ENCODE peak calls at places on chromosome 15, in four cellular contexts. K, Q, E and T are unnamed samples.

GRCh38 chr15:87735536-87735935 is 521.0 kb downstream of the NTRK3 start:
- DNase-seq in K (no peak), Q (no peak), E (no peak), T (no peak)

GRCh38 chr15:100877551-100877950 is 2.1 kb upstream of the ALDH1A3 start:
- DNase-seq in K (no peak), Q (no peak), E (no peak), T (no peak)

GRCh38 chr15:60399931-60400330 is 2.1 kb upstream of the ANXA2 start:
- DNase-seq in K (no peak), Q (no peak), E (peak), T (no peak)

GRCh38 chr15:86797135-86797534 is 717.5 kb downstream of the AGBL1 start:
- DNase-seq in K (no peak), Q (no peak), E (no peak), T (no peak)

GRCh38 chr15:22811640-22812039 is 25.2 kb downstream of the NIPA1 start:
- DNase-seq in K (peak), Q (no peak), E (peak), T (no peak)

GRCh38 chr15:57500256-57500655 is 91.4 kb upstream of the MYZAP start:
- DNase-seq in K (no peak), Q (no peak), E (no peak), T (no peak)

GRCh38 chr15:40100947-40101905 is 7.5 kb downstream of the BMF start:
- DNase-seq in K (no peak), Q (no peak), E (no peak), T (no peak)

GRCh38 chr15:70379134-70379533 is 281.4 kb upstream of the TLE3 start:
- DNase-seq in K (no peak), Q (no peak), E (no peak), T (no peak)

GRCh38 chr15:99122831-99123705 is 18.2 kb downstream of the SYNM start:
- DNase-seq in K (no peak), Q (no peak), E (no peak), T (no peak)

GRCh38 chr15:101482526-101483371 is 6.8 kb downstream of the PCSK6 start:
- DNase-seq in K (peak), Q (no peak), E (no peak), T (no peak)

GRCh38 chr15:63371297-63371918 is 10.2 kb downstream of the CA12 start:
- DNase-seq in K (no peak), Q (no peak), E (peak), T (no peak)

GRCh38 chr15:57528940-57529565 is 62.7 kb upstream of the MYZAP start:
- DNase-seq in K (no peak), Q (no peak), E (no peak), T (no peak)

GRCh38 chr15:79948095-79948695 is 22.8 kb downstream of the BCL2A1 start:
- DNase-seq in K (peak), Q (no peak), E (no peak), T (no peak)

GRCh38 chr15:73908030-73908821 is 18.0 kb upstream of the LOXL1 start:
- DNase-seq in K (peak), Q (peak), E (peak), T (no peak)

GRCh38 chr15:58469432-58470353 is 37.9 kb downstream of the LIPC start:
- DNase-seq in K (no peak), Q (no peak), E (peak), T (no peak)

GRCh38 chr15:79007066-79007465 is 62.2 kb upstream of the CTSH start:
- DNase-seq in K (no peak), Q (no peak), E (no peak), T (no peak)

GRCh38 chr15:32106401-32107381 is 76.4 kb downstream of the CHRNA7 start:
- DNase-seq in K (no peak), Q (no peak), E (no peak), T (no peak)

GRCh38 chr15:86629409-86629808 is 549.7 kb downstream of the AGBL1 start:
- DNase-seq in K (no peak), Q (no peak), E (no peak), T (no peak)